ENCODE peak calls at places on chromosomes 12 and 14, in four cellular contexts. One of them, this sample, is unnamed.

GRCh38 chr14:52124791-52125661 is 56.2 kb upstream of the NID2 start:
- ATAC-seq in Panc1: no peak
- ATAC-seq in naive thymus-derived CD4-positive, alpha-beta T cell: peak
- ATAC-seq in SK-N-SH treated with all-trans-retinoic acid at 6 μM for 48 hours: no peak
- ATAC-seq in this sample: no peak

GRCh38 chr12:125099407-125099779 is 34.2 kb downstream of the AACS start:
- ATAC-seq in Panc1: no peak
- ATAC-seq in naive thymus-derived CD4-positive, alpha-beta T cell: no peak
- ATAC-seq in SK-N-SH treated with all-trans-retinoic acid at 6 μM for 48 hours: no peak
- ATAC-seq in this sample: no peak

GRCh38 chr14:60789656-60790055 is 55.1 kb downstream of the MNAT1 start:
- ATAC-seq in Panc1: no peak
- ATAC-seq in naive thymus-derived CD4-positive, alpha-beta T cell: no peak
- ATAC-seq in SK-N-SH treated with all-trans-retinoic acid at 6 μM for 48 hours: no peak
- ATAC-seq in this sample: no peak

GRCh38 chr14:102979406-102979805 is 56.9 kb downstream of the AMN start:
- ATAC-seq in Panc1: no peak
- ATAC-seq in naive thymus-derived CD4-positive, alpha-beta T cell: no peak
- ATAC-seq in SK-N-SH treated with all-trans-retinoic acid at 6 μM for 48 hours: no peak
- ATAC-seq in this sample: no peak

GRCh38 chr12:7016958-7017571 is 1.2 kb downstream of the LPCAT3 start:
- ATAC-seq in Panc1: no peak
- ATAC-seq in naive thymus-derived CD4-positive, alpha-beta T cell: no peak
- ATAC-seq in SK-N-SH treated with all-trans-retinoic acid at 6 μM for 48 hours: no peak
- ATAC-seq in this sample: no peak

GRCh38 chr12:31872831-31873604 is 86.2 kb upstream of the RESF1 start:
- ATAC-seq in Panc1: no peak
- ATAC-seq in naive thymus-derived CD4-positive, alpha-beta T cell: no peak
- ATAC-seq in SK-N-SH treated with all-trans-retinoic acid at 6 μM for 48 hours: no peak
- ATAC-seq in this sample: no peak

GRCh38 chr14:70919774-70920173 is 12.5 kb downstream of the PCNX1 start:
- ATAC-seq in Panc1: no peak
- ATAC-seq in naive thymus-derived CD4-positive, alpha-beta T cell: peak
- ATAC-seq in SK-N-SH treated with all-trans-retinoic acid at 6 μM for 48 hours: peak
- ATAC-seq in this sample: no peak

GRCh38 chr12:96824838-96825236 is 82.2 kb upstream of the NEDD1 start:
- ATAC-seq in Panc1: no peak
- ATAC-seq in naive thymus-derived CD4-positive, alpha-beta T cell: no peak
- ATAC-seq in SK-N-SH treated with all-trans-retinoic acid at 6 μM for 48 hours: no peak
- ATAC-seq in this sample: no peak

GRCh38 chr14:35215110-35215872 is 76.9 kb upstream of the PSMA6 start:
- ATAC-seq in Panc1: no peak
- ATAC-seq in naive thymus-derived CD4-positive, alpha-beta T cell: no peak
- ATAC-seq in SK-N-SH treated with all-trans-retinoic acid at 6 μM for 48 hours: peak
- ATAC-seq in this sample: no peak

GRCh38 chr14:93748208-93749080 is 39.8 kb downstream of the PRIMA1 start:
- ATAC-seq in Panc1: no peak
- ATAC-seq in naive thymus-derived CD4-positive, alpha-beta T cell: no peak
- ATAC-seq in SK-N-SH treated with all-trans-retinoic acid at 6 μM for 48 hours: peak
- ATAC-seq in this sample: no peak

GRCh38 chr14:22370084-22370847 is 218.8 kb downstream of the DAD1 start:
- ATAC-seq in Panc1: no peak
- ATAC-seq in naive thymus-derived CD4-positive, alpha-beta T cell: no peak
- ATAC-seq in SK-N-SH treated with all-trans-retinoic acid at 6 μM for 48 hours: no peak
- ATAC-seq in this sample: no peak

GRCh38 chr12:54708836-54709235 is 60.7 kb upstream of the DCD start:
- ATAC-seq in Panc1: no peak
- ATAC-seq in naive thymus-derived CD4-positive, alpha-beta T cell: peak
- ATAC-seq in SK-N-SH treated with all-trans-retinoic acid at 6 μM for 48 hours: no peak
- ATAC-seq in this sample: no peak

GRCh38 chr12:31303466-31303865 is 22.5 kb downstream of the SINHCAF start:
- ATAC-seq in Panc1: no peak
- ATAC-seq in naive thymus-derived CD4-positive, alpha-beta T cell: no peak
- ATAC-seq in SK-N-SH treated with all-trans-retinoic acid at 6 μM for 48 hours: no peak
- ATAC-seq in this sample: no peak

GRCh38 chr12:185197-185955 is 28.6 kb downstream of the SLC6A12 start:
- ATAC-seq in Panc1: no peak
- ATAC-seq in naive thymus-derived CD4-positive, alpha-beta T cell: no peak
- ATAC-seq in SK-N-SH treated with all-trans-retinoic acid at 6 μM for 48 hours: no peak
- ATAC-seq in this sample: no peak

GRCh38 chr12:16135323-16135722 is 142.2 kb downstream of the SLC15A5 start:
- ATAC-seq in Panc1: no peak
- ATAC-seq in naive thymus-derived CD4-positive, alpha-beta T cell: no peak
- ATAC-seq in SK-N-SH treated with all-trans-retinoic acid at 6 μM for 48 hours: no peak
- ATAC-seq in this sample: no peak

GRCh38 chr12:121822393-121823100 is 18.7 kb downstream of the SETD1B start:
- ATAC-seq in Panc1: no peak
- ATAC-seq in naive thymus-derived CD4-positive, alpha-beta T cell: no peak
- ATAC-seq in SK-N-SH treated with all-trans-retinoic acid at 6 μM for 48 hours: no peak
- ATAC-seq in this sample: no peak

GRCh38 chr14:71430321-71431168 is 501.7 kb upstream of the RGS6 start:
- ATAC-seq in Panc1: no peak
- ATAC-seq in naive thymus-derived CD4-positive, alpha-beta T cell: no peak
- ATAC-seq in SK-N-SH treated with all-trans-retinoic acid at 6 μM for 48 hours: no peak
- ATAC-seq in this sample: peak

GRCh38 chr12:104805186-104805585 is 152.9 kb downstream of the SLC41A2 start:
- ATAC-seq in Panc1: no peak
- ATAC-seq in naive thymus-derived CD4-positive, alpha-beta T cell: no peak
- ATAC-seq in SK-N-SH treated with all-trans-retinoic acid at 6 μM for 48 hours: peak
- ATAC-seq in this sample: no peak

GRCh38 chr14:103284574-103285467 is 49.2 kb upstream of the EIF5 start:
- ATAC-seq in Panc1: no peak
- ATAC-seq in naive thymus-derived CD4-positive, alpha-beta T cell: no peak
- ATAC-seq in SK-N-SH treated with all-trans-retinoic acid at 6 μM for 48 hours: no peak
- ATAC-seq in this sample: no peak

GRCh38 chr12:52876371-52876770 is 27.6 kb upstream of the KRT78 start:
- ATAC-seq in Panc1: no peak
- ATAC-seq in naive thymus-derived CD4-positive, alpha-beta T cell: no peak
- ATAC-seq in SK-N-SH treated with all-trans-retinoic acid at 6 μM for 48 hours: no peak
- ATAC-seq in this sample: no peak

GRCh38 chr12:20740972-20741371 is 45.8 kb downstream of the SLCO1C1 start:
- ATAC-seq in Panc1: no peak
- ATAC-seq in naive thymus-derived CD4-positive, alpha-beta T cell: no peak
- ATAC-seq in SK-N-SH treated with all-trans-retinoic acid at 6 μM for 48 hours: no peak
- ATAC-seq in this sample: no peak

GRCh38 chr12:53500119-53500775 is 836 bp upstream of the TARBP2 start:
- ATAC-seq in Panc1: no peak
- ATAC-seq in naive thymus-derived CD4-positive, alpha-beta T cell: no peak
- ATAC-seq in SK-N-SH treated with all-trans-retinoic acid at 6 μM for 48 hours: peak
- ATAC-seq in this sample: no peak

GRCh38 chr14:90645842-90646443 is 170.3 kb downstream of the TTC7B start:
- ATAC-seq in Panc1: no peak
- ATAC-seq in naive thymus-derived CD4-positive, alpha-beta T cell: no peak
- ATAC-seq in SK-N-SH treated with all-trans-retinoic acid at 6 μM for 48 hours: peak
- ATAC-seq in this sample: no peak

GRCh38 chr12:94618995-94619695 is 31.2 kb downstream of the TMCC3 start:
- ATAC-seq in Panc1: no peak
- ATAC-seq in naive thymus-derived CD4-positive, alpha-beta T cell: peak
- ATAC-seq in SK-N-SH treated with all-trans-retinoic acid at 6 μM for 48 hours: peak
- ATAC-seq in this sample: no peak

GRCh38 chr12:32920506-32921085 is 24.0 kb upstream of the PKP2 start:
- ATAC-seq in Panc1: no peak
- ATAC-seq in naive thymus-derived CD4-positive, alpha-beta T cell: no peak
- ATAC-seq in SK-N-SH treated with all-trans-retinoic acid at 6 μM for 48 hours: no peak
- ATAC-seq in this sample: no peak

GRCh38 chr14:54627325-54627717 is 60.4 kb downstream of the SAMD4A start:
- ATAC-seq in Panc1: no peak
- ATAC-seq in naive thymus-derived CD4-positive, alpha-beta T cell: peak
- ATAC-seq in SK-N-SH treated with all-trans-retinoic acid at 6 μM for 48 hours: peak
- ATAC-seq in this sample: peak

GRCh38 chr14:23544511-23545447 is 6.8 kb downstream of the ZFHX2 start:
- ATAC-seq in Panc1: no peak
- ATAC-seq in naive thymus-derived CD4-positive, alpha-beta T cell: no peak
- ATAC-seq in SK-N-SH treated with all-trans-retinoic acid at 6 μM for 48 hours: no peak
- ATAC-seq in this sample: no peak

GRCh38 chr14:76867536-76868452 is 41.6 kb downstream of the LRRC74A start:
- ATAC-seq in Panc1: no peak
- ATAC-seq in naive thymus-derived CD4-positive, alpha-beta T cell: peak
- ATAC-seq in SK-N-SH treated with all-trans-retinoic acid at 6 μM for 48 hours: no peak
- ATAC-seq in this sample: peak

GRCh38 chr12:104689630-104690029 is 232.9 kb downstream of the CHST11 start:
- ATAC-seq in Panc1: no peak
- ATAC-seq in naive thymus-derived CD4-positive, alpha-beta T cell: no peak
- ATAC-seq in SK-N-SH treated with all-trans-retinoic acid at 6 μM for 48 hours: no peak
- ATAC-seq in this sample: no peak

GRCh38 chr14:70268760-70269159 is 80.0 kb upstream of the SLC8A3 start:
- ATAC-seq in Panc1: no peak
- ATAC-seq in naive thymus-derived CD4-positive, alpha-beta T cell: no peak
- ATAC-seq in SK-N-SH treated with all-trans-retinoic acid at 6 μM for 48 hours: no peak
- ATAC-seq in this sample: no peak

GRCh38 chr12:48881652-48882324 is 16.1 kb upstream of the RND1 start:
- ATAC-seq in Panc1: no peak
- ATAC-seq in naive thymus-derived CD4-positive, alpha-beta T cell: no peak
- ATAC-seq in SK-N-SH treated with all-trans-retinoic acid at 6 μM for 48 hours: peak
- ATAC-seq in this sample: no peak

GRCh38 chr14:71372411-71372838 is 465.2 kb downstream of the PCNX1 start:
- ATAC-seq in Panc1: no peak
- ATAC-seq in naive thymus-derived CD4-positive, alpha-beta T cell: peak
- ATAC-seq in SK-N-SH treated with all-trans-retinoic acid at 6 μM for 48 hours: peak
- ATAC-seq in this sample: no peak

GRCh38 chr12:83389237-83389996 is 702.7 kb downstream of the TMTC2 start:
- ATAC-seq in Panc1: no peak
- ATAC-seq in naive thymus-derived CD4-positive, alpha-beta T cell: no peak
- ATAC-seq in SK-N-SH treated with all-trans-retinoic acid at 6 μM for 48 hours: peak
- ATAC-seq in this sample: no peak

GRCh38 chr14:94143239-94143638 is 13.8 kb upstream of the IFI27L2 start:
- ATAC-seq in Panc1: no peak
- ATAC-seq in naive thymus-derived CD4-positive, alpha-beta T cell: no peak
- ATAC-seq in SK-N-SH treated with all-trans-retinoic acid at 6 μM for 48 hours: peak
- ATAC-seq in this sample: no peak

GRCh38 chr12:120262852-120263724 is 2.4 kb downstream of the PXN start:
- ATAC-seq in Panc1: no peak
- ATAC-seq in naive thymus-derived CD4-positive, alpha-beta T cell: no peak
- ATAC-seq in SK-N-SH treated with all-trans-retinoic acid at 6 μM for 48 hours: peak
- ATAC-seq in this sample: no peak

GRCh38 chr14:35292770-35293561 is 784 bp downstream of the PSMA6 start:
- ATAC-seq in Panc1: peak
- ATAC-seq in naive thymus-derived CD4-positive, alpha-beta T cell: no peak
- ATAC-seq in SK-N-SH treated with all-trans-retinoic acid at 6 μM for 48 hours: peak
- ATAC-seq in this sample: no peak

This sample was measured in stimulated activated memory B cell treated with anti-CD40 and anti-IgM and Interleukin-4, amounts not matched to agents 10 μg/mL and 1 μg/mL and 100 μg/mL, for 72 hours.